ENCODE peak calls at places on chromosomes 16 and 17, in eight cellular contexts. I is hepatocyte; W is cardiac muscle cell; J is fibroblast of lung; P is aorta; N is lung; T is effector memory CD4-positive, alpha-beta T cell; X is IMR-90. Y is an unnamed sample.

GRCh38 chr17:74452027-74452840 is 14.2 kb upstream of the CD300A start:
- DNase-seq in I (no peak), W (no peak), J (no peak), P (no peak), N (no peak), T (no peak), X (no peak), Y (no peak)

GRCh38 chr17:6084226-6085161 is 14.3 kb downstream of the WSCD1 start:
- DNase-seq in I (no peak), W (no peak), J (peak; percentile 14), P (no peak), N (no peak), T (no peak), X (no peak), Y (no peak)

GRCh38 chr16:2008631-2009301 is 855 bp downstream of the ZNF598 start:
- DNase-seq in I (no peak), W (no peak), J (peak; percentile 59), P (no peak), N (no peak), T (no peak), X (peak; percentile 44), Y (no peak)

GRCh38 chr17:64118452-64118979 is 11.4 kb downstream of the ERN1 start:
- DNase-seq in I (no peak), W (peak; percentile 26), J (peak; percentile 53), P (no peak), N (peak; percentile 74), T (no peak), X (no peak), Y (no peak)

GRCh38 chr17:38824899-38825761 is at the start of gene CWC25:
- DNase-seq in I (peak; percentile 94), W (peak; percentile 88), J (peak; percentile 97), P (peak; percentile 98), N (peak; percentile 94), T (peak; percentile 94), X (peak; percentile 96), Y (peak; percentile 95)

GRCh38 chr16:60907645-60908044 is 1128.6 kb downstream of the CDH8 start:
- DNase-seq in I (no peak), W (no peak), J (no peak), P (no peak), N (no peak), T (no peak), X (no peak), Y (no peak)

GRCh38 chr16:65280988-65281530 is 159.2 kb upstream of the CDH11 start:
- DNase-seq in I (no peak), W (no peak), J (no peak), P (no peak), N (no peak), T (no peak), X (no peak), Y (no peak)

GRCh38 chr17:82424001-82424862 is 5.8 kb upstream of the OGFOD3 start:
- DNase-seq in I (no peak), W (peak; percentile 31), J (peak; percentile 61), P (no peak), N (no peak), T (peak; percentile 11), X (peak; percentile 32), Y (peak; percentile 30)

GRCh38 chr17:8292639-8293395 is 2.4 kb downstream of the SLC25A35 start:
- DNase-seq in I (no peak), W (no peak), J (no peak), P (no peak), N (no peak), T (no peak), X (no peak), Y (no peak)

GRCh38 chr16:10667239-10667638 is 27.5 kb downstream of the TEKT5 start:
- DNase-seq in I (no peak), W (no peak), J (no peak), P (peak; percentile 6), N (no peak), T (no peak), X (no peak), Y (no peak)

GRCh38 chr17:39658760-39659159 is 6.4 kb upstream of the TCAP start:
- DNase-seq in I (no peak), W (no peak), J (no peak), P (no peak), N (no peak), T (no peak), X (no peak), Y (no peak)

GRCh38 chr17:3802461-3803307 is 1.7 kb upstream of the ITGAE start:
- DNase-seq in I (peak; percentile 43), W (no peak), J (peak; percentile 91), P (peak; percentile 61), N (no peak), T (no peak), X (peak; percentile 90), Y (no peak)

GRCh38 chr17:27400991-27401390 is 55.3 kb upstream of the KSR1 start:
- DNase-seq in I (no peak), W (no peak), J (no peak), P (no peak), N (no peak), T (no peak), X (no peak), Y (no peak)

GRCh38 chr16:84303023-84303422 is 8.3 kb downstream of the WFDC1 start:
- DNase-seq in I (peak; percentile 40), W (no peak), J (peak; percentile 40), P (peak; percentile 80), N (no peak), T (no peak), X (peak; percentile 73), Y (no peak)

GRCh38 chr16:71628810-71629209 is 2.8 kb downstream of the MARVELD3 start:
- DNase-seq in I (peak; percentile 44), W (no peak), J (peak; percentile 16), P (no peak), N (no peak), T (no peak), X (no peak), Y (no peak)

DNA sequence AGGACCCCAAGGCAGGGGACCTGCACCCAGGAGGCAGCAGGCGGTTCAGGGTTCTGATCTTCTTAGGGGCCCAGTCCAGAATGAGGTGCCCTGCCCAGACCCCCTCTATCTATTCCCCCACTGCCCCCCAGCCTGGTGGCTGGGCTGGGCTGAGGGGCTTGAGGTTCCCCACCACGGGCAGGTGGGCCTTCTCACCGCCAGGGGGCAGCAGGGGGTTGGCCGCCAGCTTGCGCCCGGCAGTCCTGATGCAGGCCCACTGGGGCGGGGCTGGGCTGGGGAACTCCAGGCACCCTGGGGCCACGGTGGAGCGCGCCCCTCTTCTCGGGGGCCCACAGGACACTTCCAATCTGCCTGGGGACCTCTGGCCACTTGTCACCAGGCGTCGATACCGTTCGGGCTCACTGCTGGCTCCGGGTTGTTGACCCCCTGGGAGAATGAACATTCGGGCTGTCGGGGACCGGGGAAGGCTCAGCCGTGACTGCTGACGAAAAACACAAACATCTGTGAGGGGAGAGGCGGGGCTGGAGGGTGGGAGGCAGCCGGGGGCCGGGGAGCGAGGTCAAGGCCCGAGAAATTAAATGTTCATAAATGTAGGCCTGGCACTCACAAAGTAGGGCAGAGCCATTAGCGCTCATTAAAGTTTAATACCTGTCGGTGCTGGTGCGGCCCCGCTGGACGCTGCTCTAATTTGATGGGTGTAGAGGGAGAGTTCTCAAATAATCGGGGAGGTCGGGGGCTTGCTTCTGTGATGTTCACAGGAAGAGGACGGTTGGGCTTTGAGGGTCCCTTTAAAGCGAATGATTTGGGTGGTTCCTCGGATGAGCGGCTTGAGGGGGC is 219.2 kb upstream of the GSE1 start:
- DNase-seq in I (peak; percentile 87), W (peak; percentile 79), J (peak; percentile 61), P (peak; percentile 88), N (peak; percentile 64), T (peak; percentile 29), X (peak; percentile 40), Y (peak; percentile 52)
- H3K27ac ChIP-seq in I (peak overlapping the region; percentile 80), W (no peak overlapping the region), J (no peak overlapping the region), P (no peak overlapping the region), N (no peak overlapping the region), T (no peak overlapping the region), X (no peak overlapping the region), Y (no peak overlapping the region)

DNA sequence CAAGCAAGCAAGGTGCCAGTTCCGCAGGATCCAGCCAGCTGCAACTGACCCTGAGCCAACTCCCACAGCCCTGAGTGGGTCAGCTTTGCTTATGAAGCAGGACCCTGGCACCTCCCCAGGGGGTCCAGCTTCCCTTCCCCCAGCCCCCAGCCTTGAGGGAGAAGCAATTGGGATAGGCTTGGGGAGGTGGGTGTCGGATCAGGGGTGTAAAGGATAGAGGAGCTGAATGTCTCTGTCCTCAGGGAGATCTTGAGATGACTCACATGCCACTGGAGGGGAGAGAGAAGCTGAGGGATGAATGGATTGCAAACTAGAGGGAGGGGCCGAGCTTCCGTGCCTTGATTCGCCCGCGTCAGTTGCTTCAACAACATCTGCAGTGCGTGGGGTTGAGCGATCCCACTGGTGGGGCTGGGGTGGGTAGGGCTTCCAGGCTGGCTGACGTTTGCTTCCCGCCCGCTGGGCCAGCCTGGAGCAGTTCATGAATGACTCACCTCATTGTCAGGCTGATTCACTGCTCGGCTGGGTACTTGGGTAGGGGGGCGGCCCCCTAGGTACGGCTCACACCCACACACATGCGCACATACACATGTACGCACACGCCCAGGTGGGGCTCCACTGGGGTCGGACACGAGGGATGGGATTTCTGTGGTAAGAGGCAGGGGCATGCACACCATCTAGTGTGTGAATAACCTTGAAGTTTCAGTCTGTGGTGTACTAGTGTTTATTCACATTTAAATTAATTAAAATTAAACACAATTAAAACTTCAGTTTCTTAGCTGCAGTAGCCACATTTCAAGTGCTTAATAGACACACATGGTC is 3.6 kb upstream of the HROB start:
- DNase-seq in I (peak; percentile 97), W (peak; percentile 51), J (peak; percentile 98), P (peak; percentile 96), N (peak; percentile 81), T (peak; percentile 28), X (peak; percentile 100), Y (peak; percentile 54)
- H3K4me3 ChIP-seq in I (no peak overlapping the region), W (no peak overlapping the region), J (no peak overlapping the region), P (no peak overlapping the region), N (no peak overlapping the region), T (no peak overlapping the region), X (peak overlapping the region; percentile 24), Y (no peak overlapping the region)

GRCh38 chr17:77951123-77951522 is 7.4 kb upstream of the TNRC6C start:
- DNase-seq in I (no peak), W (no peak), J (no peak), P (no peak), N (no peak), T (no peak), X (no peak), Y (no peak)

GRCh38 chr17:77944390-77945222 is 13.9 kb upstream of the TNRC6C start:
- DNase-seq in I (no peak), W (no peak), J (no peak), P (no peak), N (no peak), T (no peak), X (no peak), Y (no peak)

GRCh38 chr17:77952368-77952767 is 6.1 kb upstream of the TNRC6C start:
- DNase-seq in I (no peak), W (no peak), J (no peak), P (no peak), N (no peak), T (no peak), X (no peak), Y (no peak)

GRCh38 chr17:77946900-77947643 is 11.4 kb upstream of the TNRC6C start:
- DNase-seq in I (no peak), W (no peak), J (no peak), P (no peak), N (no peak), T (no peak), X (no peak), Y (no peak)

GRCh38 chr17:77948690-77949114 is 9.8 kb upstream of the TNRC6C start:
- DNase-seq in I (peak; percentile 59), W (peak; percentile 58), J (peak; percentile 51), P (no peak), N (no peak), T (no peak), X (peak; percentile 59), Y (no peak)
- H3K27ac ChIP-seq in I (no peak overlapping the region), W (no peak overlapping the region), J (no peak overlapping the region), P (no peak overlapping the region), N (no peak overlapping the region), T (no peak overlapping the region), X (no peak overlapping the region), Y (no peak overlapping the region)

GRCh38 chr17:66833201-66833600 is 1.7 kb upstream of the CACNG5 start:
- DNase-seq in I (no peak), W (no peak), J (no peak), P (no peak), N (no peak), T (no peak), X (no peak), Y (no peak)
- H3K4me3 ChIP-seq in I (no peak overlapping the region), W (no peak overlapping the region), J (no peak overlapping the region), P (no peak overlapping the region), N (no peak overlapping the region), T (no peak overlapping the region), X (no peak overlapping the region), Y (no peak overlapping the region)

Y was measured in naive thymus-derived CD4-positive, alpha-beta T cell.